ENCODE peak calls at places on chromosomes 7 and 10, in five cellular contexts. H, P, C, V and L are unnamed samples.
A peak's percentile ranks its signal among the peaks of the same experiment; 100 is the strongest.

GRCh38 chr10:5283305-5284158 is 81.2 kb upstream of the UCN3 start:
- DNase-seq in H (peak; percentile 67), P (peak; percentile 57), C (peak; percentile 77), V (peak; percentile 79), L (peak; percentile 78)

GRCh38 chr7:20440472-20441105 is 109.9 kb downstream of the ITGB8 start:
- DNase-seq in H (no peak), P (peak; percentile 22), C (peak; percentile 61), V (peak; percentile 57), L (no peak)

GRCh38 chr10:63515002-63515763 is 6.0 kb upstream of the REEP3 start:
- DNase-seq in H (peak; percentile 32), P (peak; percentile 67), C (peak; percentile 37), V (no peak), L (no peak)

GRCh38 chr10:97529685-97530465 is 31.2 kb downstream of the UBTD1 start:
- DNase-seq in H (no peak), P (no peak), C (no peak), V (no peak), L (no peak)

GRCh38 chr7:92279429-92280031 is 33.8 kb downstream of the ANKIB1 start:
- DNase-seq in H (no peak), P (no peak), C (peak; percentile 73), V (no peak), L (no peak)

GRCh38 chr7:95469850-95470249 is 15.9 kb upstream of the ASB4 start:
- DNase-seq in H (no peak), P (no peak), C (peak; percentile 80), V (no peak), L (no peak)

GRCh38 chr7:70704921-70705346 is 427.0 kb upstream of the GALNT17 start:
- DNase-seq in H (no peak), P (no peak), C (no peak), V (no peak), L (no peak)

GRCh38 chr10:102743078-102743587 is 615 bp upstream of the WBP1L start:
- DNase-seq in H (no peak), P (no peak), C (peak; percentile 8), V (no peak), L (no peak)

GRCh38 chr10:124467165-124467564 is 5.5 kb downstream of the LHPP start:
- DNase-seq in H (no peak), P (no peak), C (no peak), V (no peak), L (no peak)

GRCh38 chr10:21516270-21517131 is 9.0 kb downstream of the SKIDA1 start:
- DNase-seq in H (peak; percentile 51), P (peak; percentile 73), C (peak; percentile 75), V (peak; percentile 77), L (no peak)

GRCh38 chr10:70575486-70575873 is 27.1 kb downstream of the PRF1 start:
- DNase-seq in H (no peak), P (no peak), C (no peak), V (peak; percentile 41), L (no peak)

GRCh38 chr10:116118851-116119250 is 154.2 kb downstream of the GFRA1 start:
- DNase-seq in H (no peak), P (no peak), C (no peak), V (no peak), L (no peak)

GRCh38 chr10:124701881-124702656 is 42.1 kb downstream of the FAM53B start:
- DNase-seq in H (no peak), P (no peak), C (no peak), V (peak; percentile 81), L (no peak)

GRCh38 chr7:157951300-157952049 is 614.7 kb downstream of the DNAJB6 start:
- DNase-seq in H (no peak), P (no peak), C (no peak), V (no peak), L (no peak)

GRCh38 chr10:66869635-66870034 is 56.2 kb upstream of the LRRTM3 start:
- DNase-seq in H (no peak), P (no peak), C (no peak), V (no peak), L (no peak)

GRCh38 chr7:30595461-30596042 is 874 bp downstream of the GARS1 start:
- DNase-seq in H (no peak), P (no peak), C (no peak), V (no peak), L (no peak)

GRCh38 chr7:43612599-43613589 is 30.0 kb downstream of the STK17A start:
- DNase-seq in H (no peak), P (no peak), C (no peak), V (no peak), L (no peak)

GRCh38 chr10:99872367-99873162 is 90.1 kb downstream of the ABCC2 start:
- DNase-seq in H (no peak), P (peak; percentile 4), C (no peak), V (no peak), L (no peak)

GRCh38 chr10:48518412-48518811 is 86.5 kb downstream of the ARHGAP22 start:
- DNase-seq in H (no peak), P (no peak), C (no peak), V (no peak), L (no peak)

GRCh38 chr7:55469271-55469681 is 103.0 kb downstream of the VOPP1 start:
- DNase-seq in H (no peak), P (no peak), C (no peak), V (no peak), L (no peak)

DNA sequence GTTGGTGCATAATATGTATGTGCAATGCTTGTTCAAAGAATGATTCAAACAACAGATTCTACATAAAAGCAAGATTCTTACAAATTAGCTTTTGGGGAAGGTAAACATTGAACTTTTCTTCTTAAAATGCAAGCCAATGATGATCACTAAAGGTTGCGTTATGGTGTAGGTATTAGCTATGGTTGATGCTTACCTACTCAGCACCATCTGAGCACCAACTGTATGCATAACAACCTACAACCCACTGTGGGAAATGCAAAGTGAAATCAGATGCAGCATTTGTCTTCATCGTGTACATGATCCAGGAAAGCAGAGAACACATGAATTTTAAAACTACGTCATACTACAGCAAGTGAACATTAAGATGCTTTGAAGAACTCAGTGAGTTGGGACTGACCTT is 2.6 kb downstream of the FAM171A1 start:
- DNase-seq in H (no peak), P (no peak), C (no peak), V (no peak), L (no peak)
- H3K4me3 ChIP-seq in H (no peak overlapping the region), P (no peak overlapping the region), C (peak overlapping the region; percentile 67), V (no peak overlapping the region), L (no peak overlapping the region)

GRCh38 chr7:28903779-28904538 is 54.2 kb downstream of the TRIL start:
- DNase-seq in H (no peak), P (no peak), C (no peak), V (no peak), L (no peak)
- H3K4me3 ChIP-seq in H (peak overlapping the region; percentile 35), P (no peak overlapping the region), C (no peak overlapping the region), V (no peak overlapping the region), L (no peak overlapping the region)

DNA sequence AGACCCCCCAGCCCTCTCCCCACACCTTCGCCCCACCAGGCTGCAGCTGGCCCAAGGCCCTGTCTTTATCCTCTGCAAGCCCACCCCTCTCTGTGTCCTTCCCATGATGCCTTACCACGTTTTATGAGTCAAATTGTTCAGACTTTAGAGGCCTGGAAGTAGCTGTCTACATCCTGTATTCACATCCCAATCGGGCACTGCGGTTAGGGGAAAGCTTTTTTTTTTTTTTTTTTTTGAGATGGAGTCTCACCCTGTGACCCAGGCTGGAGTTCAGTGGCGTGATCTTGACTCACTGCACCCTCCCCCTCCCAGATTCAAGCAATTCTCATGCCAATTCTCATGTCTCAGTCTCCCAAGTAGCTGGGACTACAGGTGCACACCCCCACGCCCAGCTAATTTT is 121.5 kb upstream of the SH2B2 start:
- DNase-seq in H (no peak), P (no peak), C (no peak), V (no peak), L (no peak)
- H3K4me3 ChIP-seq in H (no peak overlapping the region), P (no peak overlapping the region), C (no peak overlapping the region), V (no peak overlapping the region), L (no peak overlapping the region)

GRCh38 chr10:88241501-88241900 is 341.6 kb downstream of the RNLS start:
- DNase-seq in H (no peak), P (no peak), C (no peak), V (no peak), L (no peak)

GRCh38 chr10:88236121-88236743 is 346.9 kb downstream of the RNLS start:
- DNase-seq in H (no peak), P (no peak), C (no peak), V (no peak), L (no peak)

GRCh38 chr10:88239212-88239611 is 343.9 kb downstream of the RNLS start:
- DNase-seq in H (no peak), P (no peak), C (no peak), V (no peak), L (no peak)

GRCh38 chr10:88234332-88234731 is 348.8 kb downstream of the RNLS start:
- DNase-seq in H (no peak), P (no peak), C (peak; percentile 26), V (no peak), L (no peak)

DNA sequence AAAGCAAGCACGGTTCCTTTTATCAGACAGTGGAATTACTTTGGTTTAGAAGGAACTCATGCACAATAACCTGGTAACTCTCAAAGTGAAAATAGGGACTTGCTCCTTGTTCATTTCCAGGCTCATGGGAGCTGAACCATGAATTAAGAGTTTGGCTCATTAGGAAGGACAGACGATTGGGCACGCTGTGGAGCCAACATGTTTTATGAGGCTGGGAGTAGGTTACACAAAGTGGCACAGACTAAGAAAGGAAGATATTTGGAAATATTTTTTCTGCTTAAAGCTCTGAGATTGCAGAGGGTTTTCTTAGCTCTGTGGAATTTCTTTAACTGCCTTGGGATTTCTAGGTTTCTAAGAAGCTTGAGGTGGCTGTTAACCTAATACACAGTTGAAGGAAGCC is 344.6 kb downstream of the RNLS start:
- DNase-seq in H (no peak), P (no peak), C (no peak), V (no peak), L (no peak)
- H3K4me3 ChIP-seq in H (no peak overlapping the region), P (no peak overlapping the region), C (no peak overlapping the region), V (no peak overlapping the region), L (no peak overlapping the region)